ENCODE peak calls at places on chromosomes 16 and 17, in ten cellular contexts. J is IMR-90, N is cardiac muscle cell, W is HL-60, P is fibroblast of lung, X is astrocyte, T is thoracic aorta, L is AG04450, K is gastrocnemius medialis, V is heart left ventricle. Z is an unnamed sample. For H3K27me3, the result is how much of the 10 kb centered on the place peaks cover.

GRCh38 chr17:78369791-78370381 is 8.6 kb upstream of the PGS1 start:
- DNase-seq in J (no peak), N (peak), W (no peak), P (no peak), X (no peak), T (no peak), L (no peak), K (no peak), V (no peak), Z (no peak)

GRCh38 chr17:63550816-63551639 is 751 bp downstream of the DCAF7 start:
- DNase-seq in J (peak), N (peak), W (no peak), P (peak), X (peak), T (no peak), L (no peak), K (no peak), V (no peak), Z (no peak)

GRCh38 chr17:9862949-9863348 is 37.2 kb downstream of the GLP2R start:
- DNase-seq in J (no peak), N (no peak), W (no peak), P (no peak), X (no peak), T (no peak), L (no peak), K (no peak), V (no peak), Z (no peak)

GRCh38 chr16:77375396-77375795 is 59.4 kb downstream of the ADAMTS18 start:
- DNase-seq in J (no peak), N (no peak), W (no peak), P (no peak), X (no peak), T (no peak), L (no peak), K (no peak), V (no peak), Z (no peak)

GRCh38 chr17:20171741-20172377 is 162.7 kb downstream of the SPECC1 start:
- DNase-seq in J (peak), N (peak), W (no peak), P (peak), X (peak), T (no peak), L (no peak), K (no peak), V (no peak), Z (no peak)

GRCh38 chr16:15572329-15573001 is 70.5 kb downstream of the MARF1 start:
- DNase-seq in J (peak), N (no peak), W (no peak), P (peak), X (peak), T (no peak), L (peak), K (no peak), V (no peak), Z (peak)

GRCh38 chr16:88282221-88283041 is 100.3 kb upstream of the ZNF469 start:
- DNase-seq in J (peak), N (no peak), W (no peak), P (no peak), X (no peak), T (no peak), L (peak), K (no peak), V (peak), Z (no peak)

GRCh38 chr17:59337741-59338299 is 6.4 kb downstream of the YPEL2 start:
- DNase-seq in J (no peak), N (no peak), W (no peak), P (no peak), X (no peak), T (no peak), L (no peak), K (no peak), V (no peak), Z (no peak)

GRCh38 chr17:69523252-69523861 is 108.9 kb downstream of the MAP2K6 start:
- DNase-seq in J (peak), N (peak), W (peak), P (peak), X (peak), T (no peak), L (peak), K (peak), V (no peak), Z (no peak)

GRCh38 chr16:70553645-70554044 is 30.0 kb downstream of the SF3B3 start:
- DNase-seq in J (peak), N (no peak), W (no peak), P (peak), X (peak), T (no peak), L (peak), K (no peak), V (no peak), Z (peak)

GRCh38 chr17:73232587-73233373 is 28.9 kb downstream of the CPSF4L start:
- DNase-seq in J (peak), N (peak), W (peak), P (peak), X (no peak), T (no peak), L (no peak), K (peak), V (no peak), Z (no peak)

GRCh38 chr16:80557037-80557436 is 16.2 kb downstream of the DYNLRB2 start:
- DNase-seq in J (no peak), N (no peak), W (no peak), P (no peak), X (no peak), T (no peak), L (no peak), K (no peak), V (no peak), Z (no peak)

GRCh38 chr17:60802377-60802776 is 124.7 kb downstream of the BCAS3 start:
- DNase-seq in J (no peak), N (no peak), W (no peak), P (no peak), X (no peak), T (no peak), L (no peak), K (no peak), V (no peak), Z (no peak)

GRCh38 chr17:28193241-28193640 is 125.8 kb upstream of the TMEM97 start:
- DNase-seq in J (no peak), N (no peak), W (peak), P (no peak), X (no peak), T (no peak), L (no peak), K (peak), V (no peak), Z (no peak)

GRCh38 chr16:85138073-85138824 is 26.0 kb upstream of the CIBAR2 start:
- DNase-seq in J (no peak), N (peak), W (no peak), P (no peak), X (no peak), T (no peak), L (no peak), K (no peak), V (no peak), Z (no peak)

GRCh38 chr16:82700541-82701240 is 73.9 kb downstream of the CDH13 start:
- DNase-seq in J (peak), N (no peak), W (no peak), P (peak), X (peak), T (no peak), L (no peak), K (no peak), V (no peak), Z (no peak)

GRCh38 chr16:11793840-11794239 is 3.2 kb downstream of the ZC3H7A start:
- DNase-seq in J (no peak), N (no peak), W (no peak), P (no peak), X (no peak), T (no peak), L (no peak), K (no peak), V (no peak), Z (no peak)

GRCh38 chr16:14013571-14014283 is 57.4 kb upstream of the MRTFB start:
- DNase-seq in J (peak), N (peak), W (no peak), P (peak), X (peak), T (peak), L (peak), K (peak), V (no peak), Z (peak)

GRCh38 chr17:13372432-13372831 is 229.3 kb downstream of the HS3ST3A1 start:
- DNase-seq in J (no peak), N (no peak), W (no peak), P (no peak), X (no peak), T (no peak), L (no peak), K (no peak), V (no peak), Z (no peak)

GRCh38 chr16:3149630-3150345 is 15.0 kb downstream of the ZNF213 start:
- DNase-seq in J (peak), N (peak), W (peak), P (peak), X (peak), T (no peak), L (no peak), K (no peak), V (peak), Z (no peak)

GRCh38 chr17:58083491-58084316 is 485 bp downstream of the DYNLL2 start:
- DNase-seq in J (peak), N (peak), W (peak), P (peak), X (peak), T (no peak), L (no peak), K (peak), V (peak), Z (no peak)

GRCh38 chr16:56732366-56732765 is 2.4 kb downstream of the NUP93 start:
- DNase-seq in J (no peak), N (no peak), W (no peak), P (no peak), X (no peak), T (no peak), L (no peak), K (no peak), V (no peak), Z (no peak)

GRCh38 chr17:27381007-27381501 is 75.2 kb upstream of the KSR1 start:
- DNase-seq in J (peak), N (peak), W (peak), P (peak), X (peak), T (no peak), L (no peak), K (peak), V (peak), Z (no peak)

GRCh38 chr16:2532494-2533141 is 1.4 kb upstream of the CEMP1 start:
- DNase-seq in J (peak), N (peak), W (peak), P (peak), X (peak), T (no peak), L (no peak), K (peak), V (peak), Z (no peak)

GRCh38 chr17:34730816-34731215 is 151.4 kb downstream of the TMEM132E start:
- DNase-seq in J (no peak), N (no peak), W (no peak), P (no peak), X (no peak), T (no peak), L (no peak), K (no peak), V (no peak), Z (no peak)

GRCh38 chr17:17569691-17570090 is 21.8 kb downstream of the PEMT start:
- DNase-seq in J (no peak), N (no peak), W (no peak), P (no peak), X (no peak), T (no peak), L (no peak), K (no peak), V (no peak), Z (no peak)

GRCh38 chr17:17572010-17572785 is 19.3 kb downstream of the PEMT start:
- DNase-seq in J (no peak), N (no peak), W (no peak), P (no peak), X (no peak), T (no peak), L (no peak), K (no peak), V (no peak), Z (no peak)

GRCh38 chr17:17568772-17569195 is 22.7 kb downstream of the PEMT start:
- DNase-seq in J (peak), N (peak), W (peak), P (peak), X (no peak), T (no peak), L (no peak), K (peak), V (peak), Z (no peak)

GRCh38 chr17:17570798-17571716 is 20.5 kb downstream of the PEMT start:
- DNase-seq in J (no peak), N (no peak), W (no peak), P (no peak), X (no peak), T (no peak), L (no peak), K (no peak), V (no peak), Z (no peak)

GRCh38 chr17:17570207-17570797 is 21.2 kb downstream of the PEMT start:
- DNase-seq in J (peak), N (peak), W (peak), P (peak), X (no peak), T (no peak), L (no peak), K (peak), V (no peak), Z (no peak)
- TF ChIP-seq CTCF in J (peak), N (peak), W (no peak), P (peak), X (peak), T (peak), L (peak), K (peak), V (peak), Z (peak)

GRCh38 chr17:48541036-48541573 is 3.8 kb downstream of the HOXB2 start:
- DNase-seq in J (peak), N (no peak), W (no peak), P (no peak), X (no peak), T (no peak), L (no peak), K (no peak), V (no peak), Z (no peak)
- H3K27me3 ChIP-seq in J (under half), N (under half), W (half or more), P (under half), X (under half), T (under half), L (under half), K (under half), V (half or more), Z (under half)

GRCh38 chr16:50040028-50040427 is 15.0 kb downstream of the CNEP1R1 start:
- DNase-seq in J (no peak), N (no peak), W (no peak), P (no peak), X (no peak), T (no peak), L (no peak), K (no peak), V (no peak), Z (no peak)
- H3K4me3 ChIP-seq in J (no peak), N (no peak), W (no peak), P (no peak), X (no peak), T (no peak), L (no peak), K (no peak), V (no peak), Z (no peak)

DNA sequence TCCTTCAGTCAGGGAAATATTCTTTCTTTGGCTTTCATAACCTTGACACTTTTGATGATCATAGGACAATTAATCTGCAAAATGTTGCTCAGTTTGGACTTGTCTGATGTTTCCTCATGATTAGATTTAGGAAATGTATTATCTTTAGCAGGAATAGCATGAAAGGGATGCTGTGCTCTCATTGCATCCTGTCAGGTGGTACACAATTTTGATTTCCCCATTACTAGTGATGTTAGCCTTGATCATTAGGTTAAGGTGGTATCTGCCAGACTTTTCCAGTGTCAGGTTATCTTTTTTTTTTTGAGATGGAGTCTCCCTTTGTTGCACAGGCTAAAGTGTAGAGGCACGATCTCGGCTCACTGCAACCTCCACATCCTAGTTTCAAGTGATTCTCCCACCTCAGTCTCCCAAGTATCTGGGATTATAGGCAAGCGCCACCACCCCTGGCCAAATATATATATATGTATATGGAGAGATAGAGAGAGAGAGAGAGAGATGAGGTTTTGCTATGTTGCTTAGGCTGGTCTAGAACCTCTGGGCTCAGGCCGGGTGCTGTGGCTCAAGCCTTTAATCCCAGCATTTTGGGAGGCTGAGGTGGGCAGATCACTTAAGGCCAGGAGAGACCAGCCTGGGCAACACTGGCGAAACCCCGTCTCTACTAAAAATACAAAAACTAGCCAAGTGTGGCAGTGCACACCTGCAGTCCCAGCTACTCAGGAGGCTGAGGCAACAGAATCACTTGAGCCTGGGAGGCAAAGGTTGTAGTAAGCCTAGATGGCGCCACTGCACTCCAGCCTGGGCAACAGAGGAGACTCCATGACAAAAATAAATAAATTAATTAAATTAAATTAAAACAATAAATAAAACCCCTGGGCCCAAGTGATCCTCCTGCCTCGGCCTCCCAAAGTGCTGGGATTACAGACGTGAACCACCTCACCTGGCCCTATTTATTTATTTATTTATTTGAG is 15.8 kb upstream of the CAVIN1 start:
- DNase-seq in J (no peak), N (no peak), W (no peak), P (no peak), X (no peak), T (no peak), L (no peak), K (no peak), V (no peak), Z (no peak)
- TF ChIP-seq CTCF in J (peak), N (peak), W (no peak), P (peak), X (no peak), T (no peak), L (peak), K (no peak), V (peak), Z (peak)